ENCODE peak calls at places on chromosomes 11 and 22, in five cellular contexts. One of them, this sample, is unnamed.

GRCh38 chr11:27429740-27430451 is 42.7 kb downstream of the LGR4 start:
- DNase-seq in thoracic aorta: no peak
- DNase-seq in right atrium auricular region: no peak
- DNase-seq in mammary epithelial cell: peak; percentile 69
- DNase-seq in gastrocnemius medialis: no peak
- DNase-seq in this sample: no peak

GRCh38 chr11:103608566-103608965 is 427.9 kb upstream of the DDI1 start:
- DNase-seq in thoracic aorta: no peak
- DNase-seq in right atrium auricular region: no peak
- DNase-seq in mammary epithelial cell: peak; percentile 29
- DNase-seq in gastrocnemius medialis: no peak
- DNase-seq in this sample: no peak

GRCh38 chr11:11931461-11932055 is 76.9 kb downstream of the DKK3 start:
- DNase-seq in thoracic aorta: no peak
- DNase-seq in right atrium auricular region: no peak
- DNase-seq in mammary epithelial cell: peak; percentile 54
- DNase-seq in gastrocnemius medialis: no peak
- DNase-seq in this sample: no peak

GRCh38 chr11:16801288-16801980 is 63.0 kb downstream of the C11orf58 start:
- DNase-seq in thoracic aorta: no peak
- DNase-seq in right atrium auricular region: no peak
- DNase-seq in mammary epithelial cell: no peak
- DNase-seq in gastrocnemius medialis: no peak
- DNase-seq in this sample: no peak

GRCh38 chr11:129324533-129325175 is 51.0 kb upstream of the BARX2 start:
- DNase-seq in thoracic aorta: no peak
- DNase-seq in right atrium auricular region: peak; percentile 65
- DNase-seq in mammary epithelial cell: no peak
- DNase-seq in gastrocnemius medialis: peak; percentile 5
- DNase-seq in this sample: peak; percentile 85

GRCh38 chr22:37496651-37497599 is 10.7 kb upstream of the MFNG start:
- DNase-seq in thoracic aorta: no peak
- DNase-seq in right atrium auricular region: no peak
- DNase-seq in mammary epithelial cell: peak; percentile 89
- DNase-seq in gastrocnemius medialis: no peak
- DNase-seq in this sample: no peak

GRCh38 chr22:34294986-34295385 is 374.7 kb upstream of the LARGE1 start:
- DNase-seq in thoracic aorta: no peak
- DNase-seq in right atrium auricular region: no peak
- DNase-seq in mammary epithelial cell: no peak
- DNase-seq in gastrocnemius medialis: no peak
- DNase-seq in this sample: peak; percentile 5

GRCh38 chr22:39514373-39514973 is 5.9 kb upstream of the ATF4 start:
- DNase-seq in thoracic aorta: no peak
- DNase-seq in right atrium auricular region: peak; percentile 75
- DNase-seq in mammary epithelial cell: no peak
- DNase-seq in gastrocnemius medialis: no peak
- DNase-seq in this sample: no peak

GRCh38 chr11:45158210-45158644 is 11.8 kb downstream of the PRDM11 start:
- DNase-seq in thoracic aorta: no peak
- DNase-seq in right atrium auricular region: no peak
- DNase-seq in mammary epithelial cell: no peak
- DNase-seq in gastrocnemius medialis: no peak
- DNase-seq in this sample: peak; percentile 39

GRCh38 chr11:56624661-56625110 is 10.0 kb upstream of the OR5M1 start:
- DNase-seq in thoracic aorta: no peak
- DNase-seq in right atrium auricular region: no peak
- DNase-seq in mammary epithelial cell: peak; percentile 71
- DNase-seq in gastrocnemius medialis: no peak
- DNase-seq in this sample: peak; percentile 36

GRCh38 chr11:122633219-122633829 is 22.2 kb upstream of the UBASH3B start:
- DNase-seq in thoracic aorta: no peak
- DNase-seq in right atrium auricular region: no peak
- DNase-seq in mammary epithelial cell: peak; percentile 49
- DNase-seq in gastrocnemius medialis: no peak
- DNase-seq in this sample: peak; percentile 58

GRCh38 chr11:92765965-92766371 is 203.5 kb upstream of the MTNR1B start:
- DNase-seq in thoracic aorta: no peak
- DNase-seq in right atrium auricular region: peak; percentile 60
- DNase-seq in mammary epithelial cell: no peak
- DNase-seq in gastrocnemius medialis: no peak
- DNase-seq in this sample: no peak

GRCh38 chr11:19442554-19442910 is 201.8 kb upstream of the E2F8 start:
- DNase-seq in thoracic aorta: no peak
- DNase-seq in right atrium auricular region: no peak
- DNase-seq in mammary epithelial cell: no peak
- DNase-seq in gastrocnemius medialis: no peak
- DNase-seq in this sample: no peak

GRCh38 chr11:19134004-19134403 is 17.0 kb downstream of the ZDHHC13 start:
- DNase-seq in thoracic aorta: no peak
- DNase-seq in right atrium auricular region: no peak
- DNase-seq in mammary epithelial cell: no peak
- DNase-seq in gastrocnemius medialis: no peak
- DNase-seq in this sample: no peak

GRCh38 chr11:102640946-102641345 is 15.8 kb upstream of the MMP20 start:
- DNase-seq in thoracic aorta: no peak
- DNase-seq in right atrium auricular region: no peak
- DNase-seq in mammary epithelial cell: no peak
- DNase-seq in gastrocnemius medialis: no peak
- DNase-seq in this sample: peak; percentile 38

GRCh38 chr11:62611705-62612365 is 740 bp downstream of the EML3 start:
- DNase-seq in thoracic aorta: no peak
- DNase-seq in right atrium auricular region: peak; percentile 66
- DNase-seq in mammary epithelial cell: peak; percentile 50
- DNase-seq in gastrocnemius medialis: no peak
- DNase-seq in this sample: peak; percentile 40

GRCh38 chr11:12680246-12680939 is 6.2 kb downstream of the TEAD1 start:
- DNase-seq in thoracic aorta: peak; percentile 18
- DNase-seq in right atrium auricular region: peak; percentile 92
- DNase-seq in mammary epithelial cell: peak; percentile 90
- DNase-seq in gastrocnemius medialis: peak; percentile 72
- DNase-seq in this sample: no peak

GRCh38 chr11:100672483-100673038 is 14.5 kb upstream of the ARHGAP42 start:
- DNase-seq in thoracic aorta: no peak
- DNase-seq in right atrium auricular region: no peak
- DNase-seq in mammary epithelial cell: no peak
- DNase-seq in gastrocnemius medialis: no peak
- DNase-seq in this sample: no peak

GRCh38 chr11:339963-340362 is 19.3 kb upstream of the IFITM3 start:
- DNase-seq in thoracic aorta: no peak
- DNase-seq in right atrium auricular region: no peak
- DNase-seq in mammary epithelial cell: no peak
- DNase-seq in gastrocnemius medialis: no peak
- DNase-seq in this sample: no peak

GRCh38 chr11:72759468-72759867 is 7.3 kb upstream of the ARAP1 start:
- DNase-seq in thoracic aorta: no peak
- DNase-seq in right atrium auricular region: no peak
- DNase-seq in mammary epithelial cell: no peak
- DNase-seq in gastrocnemius medialis: no peak
- DNase-seq in this sample: no peak

GRCh38 chr11:127609025-127609788 is 608.6 kb upstream of the KIRREL3 start:
- DNase-seq in thoracic aorta: no peak
- DNase-seq in right atrium auricular region: no peak
- DNase-seq in mammary epithelial cell: no peak
- DNase-seq in gastrocnemius medialis: no peak
- DNase-seq in this sample: no peak

GRCh38 chr22:26887456-26887855 is 230.1 kb downstream of the MIAT start:
- DNase-seq in thoracic aorta: no peak
- DNase-seq in right atrium auricular region: no peak
- DNase-seq in mammary epithelial cell: peak; percentile 50
- DNase-seq in gastrocnemius medialis: no peak
- DNase-seq in this sample: no peak

GRCh38 chr11:12942157-12942556 is 67.0 kb upstream of the RASSF10 start:
- DNase-seq in thoracic aorta: no peak
- DNase-seq in right atrium auricular region: no peak
- DNase-seq in mammary epithelial cell: no peak
- DNase-seq in gastrocnemius medialis: no peak
- DNase-seq in this sample: no peak

GRCh38 chr22:31241200-31241599 is 29.1 kb downstream of the LIMK2 start:
- DNase-seq in thoracic aorta: no peak
- DNase-seq in right atrium auricular region: no peak
- DNase-seq in mammary epithelial cell: no peak
- DNase-seq in gastrocnemius medialis: no peak
- DNase-seq in this sample: peak; percentile 24

GRCh38 chr11:130478204-130478701 is 29.8 kb downstream of the ADAMTS15 start:
- DNase-seq in thoracic aorta: peak; percentile 47
- DNase-seq in right atrium auricular region: peak; percentile 92
- DNase-seq in mammary epithelial cell: peak; percentile 33
- DNase-seq in gastrocnemius medialis: peak; percentile 59
- DNase-seq in this sample: no peak

GRCh38 chr11:17775035-17775348 is 40.4 kb downstream of the KCNC1 start:
- DNase-seq in thoracic aorta: no peak
- DNase-seq in right atrium auricular region: no peak
- DNase-seq in mammary epithelial cell: no peak
- DNase-seq in gastrocnemius medialis: no peak
- DNase-seq in this sample: no peak

GRCh38 chr11:102473543-102473942 is 21.0 kb upstream of the TMEM123 start:
- DNase-seq in thoracic aorta: no peak
- DNase-seq in right atrium auricular region: no peak
- DNase-seq in mammary epithelial cell: no peak
- DNase-seq in gastrocnemius medialis: no peak
- DNase-seq in this sample: no peak

GRCh38 chr11:13140028-13140870 is 131.1 kb downstream of the RASSF10 start:
- DNase-seq in thoracic aorta: no peak
- DNase-seq in right atrium auricular region: no peak
- DNase-seq in mammary epithelial cell: peak; percentile 74
- DNase-seq in gastrocnemius medialis: no peak
- DNase-seq in this sample: peak; percentile 89

GRCh38 chr11:60942207-60942606 is 9.8 kb downstream of the SLC15A3 start:
- DNase-seq in thoracic aorta: no peak
- DNase-seq in right atrium auricular region: no peak
- DNase-seq in mammary epithelial cell: no peak
- DNase-seq in gastrocnemius medialis: no peak
- DNase-seq in this sample: no peak

GRCh38 chr11:8361664-8362210 is 98.1 kb upstream of the LMO1 start:
- DNase-seq in thoracic aorta: no peak
- DNase-seq in right atrium auricular region: no peak
- DNase-seq in mammary epithelial cell: no peak
- DNase-seq in gastrocnemius medialis: no peak
- DNase-seq in this sample: no peak

GRCh38 chr22:43633631-43634030 is 178.5 kb downstream of the EFCAB6 start:
- DNase-seq in thoracic aorta: no peak
- DNase-seq in right atrium auricular region: no peak
- DNase-seq in mammary epithelial cell: no peak
- DNase-seq in gastrocnemius medialis: no peak
- DNase-seq in this sample: no peak

GRCh38 chr11:92227954-92228935 is 3.6 kb downstream of the FAT3 start:
- DNase-seq in thoracic aorta: no peak
- DNase-seq in right atrium auricular region: no peak
- DNase-seq in mammary epithelial cell: no peak
- DNase-seq in gastrocnemius medialis: no peak
- DNase-seq in this sample: no peak

GRCh38 chr11:76770642-76771445 is 12.3 kb upstream of the TSKU start:
- DNase-seq in thoracic aorta: no peak
- DNase-seq in right atrium auricular region: peak; percentile 86
- DNase-seq in mammary epithelial cell: peak; percentile 84
- DNase-seq in gastrocnemius medialis: peak; percentile 58
- DNase-seq in this sample: peak; percentile 86

GRCh38 chr11:119412072-119412471 is 10.9 kb downstream of the THY1 start:
- DNase-seq in thoracic aorta: no peak
- DNase-seq in right atrium auricular region: no peak
- DNase-seq in mammary epithelial cell: no peak
- DNase-seq in gastrocnemius medialis: no peak
- DNase-seq in this sample: no peak

GRCh38 chr11:73412308-73412707 is 36.1 kb downstream of the RELT start:
- DNase-seq in thoracic aorta: no peak
- DNase-seq in right atrium auricular region: no peak
- DNase-seq in mammary epithelial cell: no peak
- DNase-seq in gastrocnemius medialis: no peak
- DNase-seq in this sample: no peak

GRCh38 chr22:24188705-24189248 is 7.5 kb downstream of the SUSD2 start:
- DNase-seq in thoracic aorta: no peak
- DNase-seq in right atrium auricular region: no peak
- DNase-seq in mammary epithelial cell: peak; percentile 14
- DNase-seq in gastrocnemius medialis: no peak
- DNase-seq in this sample: no peak

GRCh38 chr22:24190566-24191208 is 9.4 kb downstream of the SUSD2 start:
- DNase-seq in thoracic aorta: no peak
- DNase-seq in right atrium auricular region: no peak
- DNase-seq in mammary epithelial cell: no peak
- DNase-seq in gastrocnemius medialis: no peak
- DNase-seq in this sample: no peak

GRCh38 chr22:24190159-24190540 is 8.9 kb downstream of the SUSD2 start:
- DNase-seq in thoracic aorta: no peak
- DNase-seq in right atrium auricular region: no peak
- DNase-seq in mammary epithelial cell: no peak
- DNase-seq in gastrocnemius medialis: no peak
- DNase-seq in this sample: no peak

GRCh38 chr22:24187731-24188644 is 6.7 kb downstream of the SUSD2 start:
- DNase-seq in thoracic aorta: no peak
- DNase-seq in right atrium auricular region: no peak
- DNase-seq in mammary epithelial cell: no peak
- DNase-seq in gastrocnemius medialis: no peak
- DNase-seq in this sample: no peak

GRCh38 chr22:24189249-24190158 is 8.2 kb downstream of the SUSD2 start:
- DNase-seq in thoracic aorta: no peak
- DNase-seq in right atrium auricular region: peak; percentile 79
- DNase-seq in mammary epithelial cell: peak; percentile 60
- DNase-seq in gastrocnemius medialis: peak; percentile 42
- DNase-seq in this sample: peak; percentile 69
- TF ChIP-seq CTCF in thoracic aorta: peak; percentile 90
- TF ChIP-seq CTCF in right atrium auricular region: peak; percentile 95
- TF ChIP-seq CTCF in mammary epithelial cell: peak; percentile 88
- TF ChIP-seq CTCF in gastrocnemius medialis: peak; percentile 94
- TF ChIP-seq CTCF in this sample: peak; percentile 93

GRCh38 chr11:46918778-46919513 is 596 bp upstream of the LRP4 start:
- DNase-seq in thoracic aorta: no peak
- DNase-seq in right atrium auricular region: no peak
- DNase-seq in mammary epithelial cell: no peak
- DNase-seq in gastrocnemius medialis: no peak
- DNase-seq in this sample: no peak
- H3K4me3 ChIP-seq in thoracic aorta: peak overlapping the region; percentile 72
- H3K4me3 ChIP-seq in right atrium auricular region: peak overlapping the region; percentile 59
- H3K4me3 ChIP-seq in mammary epithelial cell: peak overlapping the region; percentile 62
- H3K4me3 ChIP-seq in gastrocnemius medialis: peak overlapping the region; percentile 32
- H3K4me3 ChIP-seq in this sample: peak overlapping the region; percentile 74

DNA sequence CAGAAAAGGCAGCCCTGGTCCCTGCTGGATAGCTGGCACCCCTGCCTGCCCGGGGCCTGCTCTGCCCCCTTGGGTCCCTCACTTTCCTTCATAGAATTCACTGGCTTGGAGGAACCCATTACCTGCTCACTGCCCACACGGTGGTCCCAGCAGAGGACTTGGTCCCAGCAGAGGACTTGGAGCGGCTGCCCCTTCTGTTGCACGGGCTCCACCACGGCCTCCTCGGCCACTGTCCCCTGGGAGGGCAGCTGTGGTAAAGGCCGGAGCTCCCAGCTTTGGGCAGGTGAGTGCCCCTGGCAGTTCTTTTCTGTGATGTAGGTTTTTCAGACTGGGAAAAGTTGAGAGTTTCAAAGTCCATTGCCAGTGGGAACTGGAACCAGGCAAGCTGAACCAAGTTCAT is 25.9 kb downstream of the BRSK2 start:
- DNase-seq in thoracic aorta: no peak
- DNase-seq in right atrium auricular region: no peak
- DNase-seq in mammary epithelial cell: no peak
- DNase-seq in gastrocnemius medialis: no peak
- DNase-seq in this sample: no peak
- H3K4me1 ChIP-seq in thoracic aorta: no peaks in the 10 kb centered on the region
- H3K4me1 ChIP-seq in right atrium auricular region: no peaks in the 10 kb centered on the region
- H3K4me1 ChIP-seq in mammary epithelial cell: no peaks in the 10 kb centered on the region
- H3K4me1 ChIP-seq in gastrocnemius medialis: no peaks in the 10 kb centered on the region
- H3K4me1 ChIP-seq in this sample: no peaks in the 10 kb centered on the region

GRCh38 chr11:33039274-33040126 is at the start of gene TCP11L1:
- DNase-seq in thoracic aorta: peak; percentile 82
- DNase-seq in right atrium auricular region: peak; percentile 93
- DNase-seq in mammary epithelial cell: peak; percentile 91
- DNase-seq in gastrocnemius medialis: peak; percentile 83
- DNase-seq in this sample: peak; percentile 94
- TF ChIP-seq CTCF in thoracic aorta: no peak
- TF ChIP-seq CTCF in right atrium auricular region: no peak
- TF ChIP-seq CTCF in mammary epithelial cell: no peak
- TF ChIP-seq CTCF in gastrocnemius medialis: no peak
- TF ChIP-seq CTCF in this sample: no peak

This sample was measured in Caco-2.